ENCODE peak calls at places on chromosomes 2 and 18, in seven cellular contexts. One of them, this sample, is unnamed.

GRCh38 chr2:36663851-36664715 is 32.4 kb upstream of the VIT start:
- DNase-seq in astrocyte: peak
- DNase-seq in IMR-90: peak
- DNase-seq in caudate nucleus: no peak
- DNase-seq in HCT116: peak
- DNase-seq in mesenchymal stem cell: peak
- DNase-seq in cardiac muscle cell: peak
- DNase-seq in this sample: peak

GRCh38 chr18:75324211-75324610 is 103.3 kb downstream of the SMIM21 start:
- DNase-seq in astrocyte: no peak
- DNase-seq in IMR-90: no peak
- DNase-seq in caudate nucleus: no peak
- DNase-seq in HCT116: no peak
- DNase-seq in mesenchymal stem cell: no peak
- DNase-seq in cardiac muscle cell: no peak
- DNase-seq in this sample: no peak

GRCh38 chr2:221423212-221423804 is 148.8 kb downstream of the EPHA4 start:
- DNase-seq in astrocyte: peak
- DNase-seq in IMR-90: no peak
- DNase-seq in caudate nucleus: no peak
- DNase-seq in HCT116: no peak
- DNase-seq in mesenchymal stem cell: no peak
- DNase-seq in cardiac muscle cell: no peak
- DNase-seq in this sample: no peak

GRCh38 chr18:25137133-25137472 is 214.9 kb downstream of the ZNF521 start:
- DNase-seq in astrocyte: no peak
- DNase-seq in IMR-90: no peak
- DNase-seq in caudate nucleus: no peak
- DNase-seq in HCT116: no peak
- DNase-seq in mesenchymal stem cell: no peak
- DNase-seq in cardiac muscle cell: no peak
- DNase-seq in this sample: no peak

GRCh38 chr2:59383473-59383872 is 1142.3 kb upstream of the FANCL start:
- DNase-seq in astrocyte: no peak
- DNase-seq in IMR-90: no peak
- DNase-seq in caudate nucleus: no peak
- DNase-seq in HCT116: no peak
- DNase-seq in mesenchymal stem cell: no peak
- DNase-seq in cardiac muscle cell: no peak
- DNase-seq in this sample: no peak

GRCh38 chr18:13630869-13631268 is 95.5 kb downstream of the FAM210A start:
- DNase-seq in astrocyte: no peak
- DNase-seq in IMR-90: no peak
- DNase-seq in caudate nucleus: no peak
- DNase-seq in HCT116: no peak
- DNase-seq in mesenchymal stem cell: no peak
- DNase-seq in cardiac muscle cell: no peak
- DNase-seq in this sample: no peak

GRCh38 chr2:206518997-206519396 is 75.7 kb downstream of the ADAM23 start:
- DNase-seq in astrocyte: no peak
- DNase-seq in IMR-90: no peak
- DNase-seq in caudate nucleus: no peak
- DNase-seq in HCT116: no peak
- DNase-seq in mesenchymal stem cell: no peak
- DNase-seq in cardiac muscle cell: no peak
- DNase-seq in this sample: no peak

GRCh38 chr2:157264099-157264498 is 6.6 kb downstream of the GALNT5 start:
- DNase-seq in astrocyte: peak
- DNase-seq in IMR-90: peak
- DNase-seq in caudate nucleus: no peak
- DNase-seq in HCT116: no peak
- DNase-seq in mesenchymal stem cell: no peak
- DNase-seq in cardiac muscle cell: no peak
- DNase-seq in this sample: no peak

GRCh38 chr2:150621800-150622199 is 134.3 kb upstream of the RND3 start:
- DNase-seq in astrocyte: peak
- DNase-seq in IMR-90: peak
- DNase-seq in caudate nucleus: no peak
- DNase-seq in HCT116: no peak
- DNase-seq in mesenchymal stem cell: peak
- DNase-seq in cardiac muscle cell: no peak
- DNase-seq in this sample: peak

GRCh38 chr2:86633094-86633740 is 9.6 kb upstream of the RNF103 start:
- DNase-seq in astrocyte: no peak
- DNase-seq in IMR-90: no peak
- DNase-seq in caudate nucleus: peak
- DNase-seq in HCT116: no peak
- DNase-seq in mesenchymal stem cell: no peak
- DNase-seq in cardiac muscle cell: no peak
- DNase-seq in this sample: no peak

GRCh38 chr2:97664636-97664970 is 759 bp upstream of the ACTR1B start:
- DNase-seq in astrocyte: no peak
- DNase-seq in IMR-90: no peak
- DNase-seq in caudate nucleus: no peak
- DNase-seq in HCT116: peak
- DNase-seq in mesenchymal stem cell: no peak
- DNase-seq in cardiac muscle cell: no peak
- DNase-seq in this sample: no peak

GRCh38 chr2:64692401-64692800 is 38.7 kb upstream of the SERTAD2 start:
- DNase-seq in astrocyte: peak
- DNase-seq in IMR-90: peak
- DNase-seq in caudate nucleus: no peak
- DNase-seq in HCT116: no peak
- DNase-seq in mesenchymal stem cell: peak
- DNase-seq in cardiac muscle cell: no peak
- DNase-seq in this sample: no peak

GRCh38 chr2:216936954-216937357 is 77.1 kb upstream of the TNP1 start:
- DNase-seq in astrocyte: no peak
- DNase-seq in IMR-90: no peak
- DNase-seq in caudate nucleus: no peak
- DNase-seq in HCT116: no peak
- DNase-seq in mesenchymal stem cell: peak
- DNase-seq in cardiac muscle cell: peak
- DNase-seq in this sample: no peak

GRCh38 chr2:3182848-3183247 is 194.8 kb downstream of the EIPR1 start:
- DNase-seq in astrocyte: no peak
- DNase-seq in IMR-90: no peak
- DNase-seq in caudate nucleus: no peak
- DNase-seq in HCT116: no peak
- DNase-seq in mesenchymal stem cell: no peak
- DNase-seq in cardiac muscle cell: no peak
- DNase-seq in this sample: no peak

GRCh38 chr18:38923136-38923535 is 1357.5 kb upstream of the CELF4 start:
- DNase-seq in astrocyte: no peak
- DNase-seq in IMR-90: no peak
- DNase-seq in caudate nucleus: no peak
- DNase-seq in HCT116: no peak
- DNase-seq in mesenchymal stem cell: peak
- DNase-seq in cardiac muscle cell: no peak
- DNase-seq in this sample: no peak

GRCh38 chr2:99648115-99648850 is 158.5 kb upstream of the REV1 start:
- DNase-seq in astrocyte: peak
- DNase-seq in IMR-90: peak
- DNase-seq in caudate nucleus: peak
- DNase-seq in HCT116: no peak
- DNase-seq in mesenchymal stem cell: peak
- DNase-seq in cardiac muscle cell: no peak
- DNase-seq in this sample: no peak

GRCh38 chr2:64263315-64263714 is 119.1 kb upstream of the PELI1 start:
- DNase-seq in astrocyte: peak
- DNase-seq in IMR-90: peak
- DNase-seq in caudate nucleus: no peak
- DNase-seq in HCT116: no peak
- DNase-seq in mesenchymal stem cell: peak
- DNase-seq in cardiac muscle cell: no peak
- DNase-seq in this sample: peak

GRCh38 chr2:132668986-132669853 is 785 bp downstream of the LYPD1 start:
- DNase-seq in astrocyte: no peak
- DNase-seq in IMR-90: no peak
- DNase-seq in caudate nucleus: no peak
- DNase-seq in HCT116: no peak
- DNase-seq in mesenchymal stem cell: peak
- DNase-seq in cardiac muscle cell: peak
- DNase-seq in this sample: no peak

GRCh38 chr18:28777756-28778155 is 600.8 kb upstream of the CDH2 start:
- DNase-seq in astrocyte: no peak
- DNase-seq in IMR-90: no peak
- DNase-seq in caudate nucleus: no peak
- DNase-seq in HCT116: no peak
- DNase-seq in mesenchymal stem cell: no peak
- DNase-seq in cardiac muscle cell: no peak
- DNase-seq in this sample: no peak

GRCh38 chr2:29519996-29520395 is 401.4 kb downstream of the ALK start:
- DNase-seq in astrocyte: peak
- DNase-seq in IMR-90: peak
- DNase-seq in caudate nucleus: no peak
- DNase-seq in HCT116: no peak
- DNase-seq in mesenchymal stem cell: peak
- DNase-seq in cardiac muscle cell: no peak
- DNase-seq in this sample: no peak

GRCh38 chr2:43006834-43007543 is 214.6 kb upstream of the HAAO start:
- DNase-seq in astrocyte: no peak
- DNase-seq in IMR-90: no peak
- DNase-seq in caudate nucleus: no peak
- DNase-seq in HCT116: no peak
- DNase-seq in mesenchymal stem cell: no peak
- DNase-seq in cardiac muscle cell: no peak
- DNase-seq in this sample: no peak
- H3K27ac ChIP-seq in astrocyte: no peak
- H3K27ac ChIP-seq in IMR-90: no peak
- H3K27ac ChIP-seq in caudate nucleus: peak
- H3K27ac ChIP-seq in HCT116: no peak
- H3K27ac ChIP-seq in mesenchymal stem cell: no peak
- H3K27ac ChIP-seq in cardiac muscle cell: no peak
- H3K27ac ChIP-seq in this sample: peak

GRCh38 chr18:48784654-48785053 is 166.1 kb downstream of the SMAD7 start:
- DNase-seq in astrocyte: no peak
- DNase-seq in IMR-90: no peak
- DNase-seq in caudate nucleus: no peak
- DNase-seq in HCT116: no peak
- DNase-seq in mesenchymal stem cell: no peak
- DNase-seq in cardiac muscle cell: no peak
- DNase-seq in this sample: no peak
- H3K27ac ChIP-seq in astrocyte: no peak
- H3K27ac ChIP-seq in IMR-90: no peak
- H3K27ac ChIP-seq in caudate nucleus: no peak
- H3K27ac ChIP-seq in HCT116: no peak
- H3K27ac ChIP-seq in mesenchymal stem cell: no peak
- H3K27ac ChIP-seq in cardiac muscle cell: no peak
- H3K27ac ChIP-seq in this sample: no peak

GRCh38 chr2:37738266-37738885 is 66.9 kb upstream of the CDC42EP3 start:
- DNase-seq in astrocyte: no peak
- DNase-seq in IMR-90: no peak
- DNase-seq in caudate nucleus: no peak
- DNase-seq in HCT116: no peak
- DNase-seq in mesenchymal stem cell: no peak
- DNase-seq in cardiac muscle cell: no peak
- DNase-seq in this sample: no peak

GRCh38 chr2:37742286-37742685 is 70.8 kb upstream of the CDC42EP3 start:
- DNase-seq in astrocyte: peak
- DNase-seq in IMR-90: peak
- DNase-seq in caudate nucleus: no peak
- DNase-seq in HCT116: no peak
- DNase-seq in mesenchymal stem cell: no peak
- DNase-seq in cardiac muscle cell: no peak
- DNase-seq in this sample: no peak

GRCh38 chr2:37740330-37740729 is 68.9 kb upstream of the CDC42EP3 start:
- DNase-seq in astrocyte: peak
- DNase-seq in IMR-90: peak
- DNase-seq in caudate nucleus: no peak
- DNase-seq in HCT116: no peak
- DNase-seq in mesenchymal stem cell: peak
- DNase-seq in cardiac muscle cell: no peak
- DNase-seq in this sample: no peak

DNA sequence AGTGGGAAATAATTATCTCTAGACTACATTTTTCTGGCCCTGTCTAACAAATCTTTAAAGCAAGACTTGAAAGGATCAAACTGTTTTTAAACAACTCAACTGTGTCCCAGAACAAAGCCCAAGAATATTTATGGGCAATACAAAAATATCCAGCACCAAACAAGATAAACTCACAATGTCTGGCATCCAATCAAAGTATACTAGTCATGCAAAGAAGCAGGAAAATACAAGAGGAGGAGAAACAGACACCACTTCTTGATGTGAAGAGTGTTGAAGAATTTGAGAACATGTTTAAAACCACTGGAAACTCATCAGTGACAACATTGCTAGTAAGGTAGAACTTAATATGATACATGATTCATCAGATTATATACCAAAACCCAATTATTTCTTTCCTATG is 66.1 kb upstream of the CDC42EP3 start:
- DNase-seq in astrocyte: peak
- DNase-seq in IMR-90: peak
- DNase-seq in caudate nucleus: no peak
- DNase-seq in HCT116: no peak
- DNase-seq in mesenchymal stem cell: peak
- DNase-seq in cardiac muscle cell: no peak
- DNase-seq in this sample: no peak
- H3K27ac ChIP-seq in astrocyte: no peak
- H3K27ac ChIP-seq in IMR-90: no peak
- H3K27ac ChIP-seq in caudate nucleus: no peak
- H3K27ac ChIP-seq in HCT116: no peak
- H3K27ac ChIP-seq in mesenchymal stem cell: no peak
- H3K27ac ChIP-seq in cardiac muscle cell: no peak
- H3K27ac ChIP-seq in this sample: no peak

DNA sequence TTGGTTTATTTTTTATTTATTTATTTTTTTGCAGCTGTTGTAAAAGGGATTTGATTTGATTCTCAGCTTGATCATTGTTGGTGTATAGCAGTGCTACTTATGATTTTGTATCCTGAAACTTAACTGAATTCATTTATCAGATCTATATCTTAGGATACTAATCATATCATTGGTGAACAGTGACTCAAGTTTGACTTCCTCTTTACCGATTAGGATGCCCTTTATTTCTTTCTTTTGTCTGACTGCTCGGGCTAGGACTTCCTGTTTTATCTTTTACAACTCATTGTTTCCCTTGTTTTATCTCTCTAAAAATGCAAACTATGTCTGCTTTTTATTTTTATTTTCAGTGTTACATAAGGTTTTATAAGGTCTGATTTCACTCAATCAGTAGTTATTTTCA is 23.6 kb downstream of the SP100 start:
- DNase-seq in astrocyte: peak
- DNase-seq in IMR-90: no peak
- DNase-seq in caudate nucleus: no peak
- DNase-seq in HCT116: no peak
- DNase-seq in mesenchymal stem cell: no peak
- DNase-seq in cardiac muscle cell: no peak
- DNase-seq in this sample: no peak
- H3K27ac ChIP-seq in astrocyte: peak
- H3K27ac ChIP-seq in IMR-90: no peak
- H3K27ac ChIP-seq in caudate nucleus: no peak
- H3K27ac ChIP-seq in HCT116: no peak
- H3K27ac ChIP-seq in mesenchymal stem cell: no peak
- H3K27ac ChIP-seq in cardiac muscle cell: no peak
- H3K27ac ChIP-seq in this sample: no peak

GRCh38 chr2:43324589-43325447 is 98.4 kb upstream of the ZFP36L2 start:
- DNase-seq in astrocyte: no peak
- DNase-seq in IMR-90: no peak
- DNase-seq in caudate nucleus: no peak
- DNase-seq in HCT116: no peak
- DNase-seq in mesenchymal stem cell: peak
- DNase-seq in cardiac muscle cell: no peak
- DNase-seq in this sample: no peak
- H3K27ac ChIP-seq in astrocyte: no peak
- H3K27ac ChIP-seq in IMR-90: no peak
- H3K27ac ChIP-seq in caudate nucleus: no peak
- H3K27ac ChIP-seq in HCT116: no peak
- H3K27ac ChIP-seq in mesenchymal stem cell: no peak
- H3K27ac ChIP-seq in cardiac muscle cell: no peak
- H3K27ac ChIP-seq in this sample: no peak

This sample was measured in RWPE1.